ENCODE peak calls at places on chromosomes 12 and 14, in five cellular contexts. G is neuronal stem cell, W is AG20443, D is activated T-helper 1 cell treated with Interleukin-2 at 50 U/mL for 16 hours, O is breast epithelium. X is an unnamed sample.

GRCh38 chr12:79547044-79547734 is 143.6 kb downstream of the PAWR start:
- DNase-seq in D (no peak), O (peak; percentile 91), G (peak; percentile 77), W (peak; percentile 73), X (no peak)

GRCh38 chr12:120265203-120265482 is 387 bp downstream of the PXN start:
- DNase-seq in G (no peak), W (no peak), O (no peak), D (no peak), X (no peak)

GRCh38 chr12:31218203-31219025 is 107.5 kb downstream of the SINHCAF start:
- DNase-seq in D (no peak), G (no peak), O (no peak), W (no peak), X (no peak)

GRCh38 chr14:65223636-65224035 is 121.3 kb upstream of the MAX start:
- DNase-seq in D (no peak), W (no peak), O (no peak), G (no peak), X (no peak)

GRCh38 chr12:57235012-57235727 is 5.7 kb downstream of the SHMT2 start:
- DNase-seq in D (no peak), G (no peak), W (no peak), O (no peak), X (no peak)

GRCh38 chr12:12723681-12724420 is 6.7 kb downstream of the CDKN1B start:
- DNase-seq in G (peak; percentile 41), W (no peak), D (peak; percentile 28), O (no peak), X (peak; percentile 14)

GRCh38 chr12:42921741-42922511 is 332.4 kb upstream of the PRICKLE1 start:
- DNase-seq in W (peak; percentile 16), D (no peak), G (no peak), O (no peak), X (no peak)

GRCh38 chr12:62684586-62685295 is 218.1 kb downstream of the MON2 start:
- DNase-seq in O (no peak), W (peak; percentile 74), D (no peak), G (no peak), X (no peak)

GRCh38 chr12:67827820-67828383 is 161.3 kb upstream of the IFNG-AS1 start:
- DNase-seq in D (no peak), G (no peak), W (peak; percentile 91), O (no peak), X (no peak)

GRCh38 chr14:64196668-64197411 is 97.3 kb downstream of the ESR2 start:
- DNase-seq in O (no peak), W (peak; percentile 72), G (peak; percentile 51), D (no peak), X (peak; percentile 11)

GRCh38 chr12:42759622-42760273 is 170.2 kb upstream of the PRICKLE1 start:
- DNase-seq in D (no peak), G (no peak), O (peak; percentile 74), W (peak; percentile 83), X (no peak)

GRCh38 chr12:56040963-56041578 is 647 bp upstream of the RPS26 start:
- DNase-seq in D (no peak), G (no peak), O (no peak), W (no peak), X (no peak)

GRCh38 chr12:54393350-54393655 is 8.8 kb upstream of the ZNF385A start:
- DNase-seq in D (no peak), O (no peak), G (no peak), W (no peak), X (no peak)

GRCh38 chr14:83196235-83196634 is 1662.6 kb upstream of the SEL1L start:
- DNase-seq in G (no peak), W (no peak), D (no peak), O (no peak), X (no peak)

GRCh38 chr12:57626929-57627445 is 6.0 kb downstream of the B4GALNT1 start:
- DNase-seq in O (no peak), W (no peak), D (no peak), G (no peak), X (no peak)

GRCh38 chr12:27081668-27082091 is 698 bp downstream of the C12orf71 start:
- DNase-seq in W (no peak), O (peak; percentile 80), G (no peak), D (no peak), X (no peak)

GRCh38 chr14:72737560-72737943 is 156.3 kb downstream of the DPF3 start:
- DNase-seq in W (no peak), G (no peak), D (no peak), O (no peak), X (no peak)

GRCh38 chr12:114682920-114683708 is 861 bp downstream of the TBX3 start:
- DNase-seq in G (no peak), O (no peak), W (peak; percentile 35), D (no peak), X (no peak)

GRCh38 chr12:120453977-120454376 is 7.7 kb downstream of the GATC start:
- DNase-seq in O (no peak), W (peak; percentile 51), G (no peak), D (no peak), X (no peak)

GRCh38 chr14:71720978-71721624 is 211.1 kb upstream of the RGS6 start:
- DNase-seq in W (peak; percentile 67), D (no peak), G (peak; percentile 36), O (no peak), X (no peak)

GRCh38 chr12:122021822-122022392 is at the start of gene BCL7A:
- DNase-seq in D (peak; percentile 24), G (peak; percentile 70), W (peak; percentile 94), O (peak; percentile 67), X (peak; percentile 31)

GRCh38 chr12:57460457-57461325 is 1.1 kb downstream of the GLI1 start:
- DNase-seq in D (no peak), O (no peak), G (peak; percentile 84), W (no peak), X (no peak)

GRCh38 chr14:101705733-101706508 is 55.6 kb upstream of the PPP2R5C start:
- DNase-seq in G (peak; percentile 37), D (peak; percentile 64), W (peak; percentile 42), O (peak; percentile 12), X (peak; percentile 55)

GRCh38 chr12:67681941-67682340 is 33.4 kb downstream of the DYRK2 start:
- DNase-seq in D (no peak), W (no peak), O (no peak), G (no peak), X (no peak)

GRCh38 chr14:68364823-68365222 is 428.0 kb downstream of the ZFP36L1 start:
- DNase-seq in O (peak; percentile 57), G (no peak), W (no peak), D (no peak), X (no peak)

GRCh38 chr12:82329508-82329907 is 28.7 kb downstream of the CCDC59 start:
- DNase-seq in D (no peak), O (no peak), G (peak; percentile 41), W (no peak), X (no peak)

GRCh38 chr14:44291516-44291915 is 215.6 kb downstream of the FSCB start:
- DNase-seq in D (no peak), W (no peak), G (no peak), O (no peak), X (no peak)

X was measured in T follicular helper cell.